ENCODE peak calls at places on chromosome 1, in ten cellular contexts. One of them, this sample, is unnamed.

GRCh38 chr1:90779573-90779972 is 62.5 kb upstream of the BARHL2 start:
- DNase-seq in tibial nerve: no peak
- DNase-seq in A549: no peak
- DNase-seq in fibroblast of lung: no peak
- DNase-seq in HCT116: no peak
- DNase-seq in left ventricle myocardium inferior: no peak
- DNase-seq in psoas muscle: no peak
- DNase-seq in lung: no peak
- DNase-seq in uterus: no peak
- DNase-seq in MM.1S: no peak
- DNase-seq in this sample: no peak

GRCh38 chr1:35454616-35455015 is 102.6 kb downstream of the KIAA0319L start:
- DNase-seq in tibial nerve: no peak
- DNase-seq in A549: no peak
- DNase-seq in uterus: no peak
- DNase-seq in left ventricle myocardium inferior: no peak
- DNase-seq in lung: no peak
- DNase-seq in psoas muscle: no peak
- DNase-seq in MM.1S: no peak
- DNase-seq in HCT116: no peak
- DNase-seq in fibroblast of lung: peak
- DNase-seq in this sample: no peak

GRCh38 chr1:96521994-96522760 is 199.4 kb upstream of the PTBP2 start:
- DNase-seq in A549: peak
- DNase-seq in HCT116: no peak
- DNase-seq in psoas muscle: no peak
- DNase-seq in left ventricle myocardium inferior: no peak
- DNase-seq in tibial nerve: no peak
- DNase-seq in lung: no peak
- DNase-seq in uterus: no peak
- DNase-seq in fibroblast of lung: peak
- DNase-seq in MM.1S: no peak
- DNase-seq in this sample: no peak

GRCh38 chr1:227225715-227226346 is 92.5 kb downstream of the CDC42BPA start:
- DNase-seq in lung: no peak
- DNase-seq in A549: no peak
- DNase-seq in left ventricle myocardium inferior: no peak
- DNase-seq in HCT116: peak
- DNase-seq in MM.1S: no peak
- DNase-seq in uterus: no peak
- DNase-seq in tibial nerve: no peak
- DNase-seq in fibroblast of lung: peak
- DNase-seq in psoas muscle: no peak
- DNase-seq in this sample: no peak

GRCh38 chr1:5393591-5393990 is 598.6 kb downstream of the NPHP4 start:
- DNase-seq in left ventricle myocardium inferior: no peak
- DNase-seq in HCT116: no peak
- DNase-seq in lung: no peak
- DNase-seq in uterus: no peak
- DNase-seq in MM.1S: no peak
- DNase-seq in fibroblast of lung: no peak
- DNase-seq in A549: no peak
- DNase-seq in tibial nerve: no peak
- DNase-seq in psoas muscle: no peak
- DNase-seq in this sample: no peak

GRCh38 chr1:94543893-94544635 is 2.5 kb upstream of the F3 start:
- DNase-seq in lung: no peak
- DNase-seq in left ventricle myocardium inferior: no peak
- DNase-seq in tibial nerve: no peak
- DNase-seq in MM.1S: no peak
- DNase-seq in uterus: no peak
- DNase-seq in HCT116: no peak
- DNase-seq in psoas muscle: no peak
- DNase-seq in fibroblast of lung: peak
- DNase-seq in A549: no peak
- DNase-seq in this sample: no peak

GRCh38 chr1:67892451-67893125 is 59.3 kb upstream of the GNG12 start:
- DNase-seq in MM.1S: no peak
- DNase-seq in HCT116: no peak
- DNase-seq in A549: no peak
- DNase-seq in tibial nerve: no peak
- DNase-seq in fibroblast of lung: peak
- DNase-seq in uterus: no peak
- DNase-seq in lung: no peak
- DNase-seq in left ventricle myocardium inferior: no peak
- DNase-seq in psoas muscle: no peak
- DNase-seq in this sample: no peak

GRCh38 chr1:228001738-228002535 is 4.9 kb upstream of the WNT3A start:
- DNase-seq in psoas muscle: peak
- DNase-seq in uterus: peak
- DNase-seq in lung: no peak
- DNase-seq in fibroblast of lung: no peak
- DNase-seq in tibial nerve: no peak
- DNase-seq in HCT116: no peak
- DNase-seq in A549: no peak
- DNase-seq in left ventricle myocardium inferior: no peak
- DNase-seq in MM.1S: no peak
- DNase-seq in this sample: peak

GRCh38 chr1:33111965-33112364 is 31.0 kb downstream of the AZIN2 start:
- DNase-seq in left ventricle myocardium inferior: no peak
- DNase-seq in lung: no peak
- DNase-seq in MM.1S: peak
- DNase-seq in fibroblast of lung: peak
- DNase-seq in A549: no peak
- DNase-seq in psoas muscle: no peak
- DNase-seq in uterus: no peak
- DNase-seq in HCT116: no peak
- DNase-seq in tibial nerve: no peak
- DNase-seq in this sample: no peak

GRCh38 chr1:210342986-210343780 is 14.5 kb downstream of the HHAT start:
- DNase-seq in uterus: no peak
- DNase-seq in MM.1S: no peak
- DNase-seq in fibroblast of lung: no peak
- DNase-seq in psoas muscle: no peak
- DNase-seq in A549: no peak
- DNase-seq in tibial nerve: no peak
- DNase-seq in left ventricle myocardium inferior: no peak
- DNase-seq in lung: no peak
- DNase-seq in HCT116: no peak
- DNase-seq in this sample: no peak

GRCh38 chr1:116506132-116507004 is 64.5 kb downstream of the CD58 start:
- DNase-seq in psoas muscle: no peak
- DNase-seq in uterus: no peak
- DNase-seq in fibroblast of lung: peak
- DNase-seq in A549: no peak
- DNase-seq in tibial nerve: no peak
- DNase-seq in left ventricle myocardium inferior: no peak
- DNase-seq in MM.1S: no peak
- DNase-seq in HCT116: no peak
- DNase-seq in lung: no peak
- DNase-seq in this sample: no peak

GRCh38 chr1:8360493-8361197 is 42.7 kb downstream of the SLC45A1 start:
- DNase-seq in lung: no peak
- DNase-seq in A549: no peak
- DNase-seq in uterus: peak
- DNase-seq in psoas muscle: peak
- DNase-seq in left ventricle myocardium inferior: no peak
- DNase-seq in HCT116: no peak
- DNase-seq in fibroblast of lung: no peak
- DNase-seq in tibial nerve: no peak
- DNase-seq in MM.1S: no peak
- DNase-seq in this sample: no peak

GRCh38 chr1:248695451-248696132 is 7.0 kb downstream of the OR14I1 start:
- DNase-seq in A549: no peak
- DNase-seq in left ventricle myocardium inferior: no peak
- DNase-seq in MM.1S: no peak
- DNase-seq in HCT116: no peak
- DNase-seq in uterus: no peak
- DNase-seq in psoas muscle: no peak
- DNase-seq in fibroblast of lung: no peak
- DNase-seq in tibial nerve: no peak
- DNase-seq in lung: no peak
- DNase-seq in this sample: no peak

GRCh38 chr1:183470147-183470960 is 1.9 kb upstream of the SMG7 start:
- DNase-seq in psoas muscle: peak
- DNase-seq in lung: peak
- DNase-seq in HCT116: peak
- DNase-seq in fibroblast of lung: peak
- DNase-seq in uterus: peak
- DNase-seq in MM.1S: peak
- DNase-seq in tibial nerve: peak
- DNase-seq in A549: peak
- DNase-seq in left ventricle myocardium inferior: peak
- DNase-seq in this sample: peak

GRCh38 chr1:31531177-31532000 is 44.9 kb upstream of the TINAGL1 start:
- DNase-seq in HCT116: no peak
- DNase-seq in psoas muscle: no peak
- DNase-seq in A549: no peak
- DNase-seq in fibroblast of lung: peak
- DNase-seq in uterus: no peak
- DNase-seq in tibial nerve: no peak
- DNase-seq in left ventricle myocardium inferior: no peak
- DNase-seq in lung: no peak
- DNase-seq in MM.1S: no peak
- DNase-seq in this sample: no peak

GRCh38 chr1:21865943-21866628 is 54.0 kb downstream of the LDLRAD2 start:
- DNase-seq in tibial nerve: no peak
- DNase-seq in uterus: no peak
- DNase-seq in A549: no peak
- DNase-seq in lung: no peak
- DNase-seq in left ventricle myocardium inferior: no peak
- DNase-seq in HCT116: no peak
- DNase-seq in psoas muscle: peak
- DNase-seq in fibroblast of lung: no peak
- DNase-seq in MM.1S: peak
- DNase-seq in this sample: no peak
- TF ChIP-seq CTCF in tibial nerve: no peak
- TF ChIP-seq CTCF in uterus: no peak
- TF ChIP-seq CTCF in A549: no peak
- TF ChIP-seq CTCF in lung: no peak
- TF ChIP-seq CTCF in left ventricle myocardium inferior: no peak
- TF ChIP-seq CTCF in HCT116: no peak
- TF ChIP-seq CTCF in psoas muscle: no peak
- TF ChIP-seq CTCF in fibroblast of lung: no peak
- TF ChIP-seq CTCF in MM.1S: peak
- TF ChIP-seq CTCF in this sample: no peak

GRCh38 chr1:207027921-207028320 is 4.6 kb downstream of the C1orf116 start:
- DNase-seq in lung: no peak
- DNase-seq in fibroblast of lung: no peak
- DNase-seq in left ventricle myocardium inferior: no peak
- DNase-seq in psoas muscle: no peak
- DNase-seq in uterus: no peak
- DNase-seq in MM.1S: no peak
- DNase-seq in tibial nerve: no peak
- DNase-seq in A549: no peak
- DNase-seq in HCT116: no peak
- DNase-seq in this sample: no peak
- H3K27ac ChIP-seq in lung: peak
- H3K27ac ChIP-seq in fibroblast of lung: no peak
- H3K27ac ChIP-seq in left ventricle myocardium inferior: peak
- H3K27ac ChIP-seq in psoas muscle: no peak
- H3K27ac ChIP-seq in uterus: no peak
- H3K27ac ChIP-seq in MM.1S: no peak
- H3K27ac ChIP-seq in tibial nerve: no peak
- H3K27ac ChIP-seq in A549: peak
- H3K27ac ChIP-seq in HCT116: peak
- H3K27ac ChIP-seq in this sample: no peak

GRCh38 chr1:156626079-156626438 is 6.8 kb downstream of the HAPLN2 start:
- DNase-seq in uterus: no peak
- DNase-seq in lung: no peak
- DNase-seq in tibial nerve: no peak
- DNase-seq in fibroblast of lung: no peak
- DNase-seq in MM.1S: no peak
- DNase-seq in HCT116: no peak
- DNase-seq in A549: no peak
- DNase-seq in psoas muscle: no peak
- DNase-seq in left ventricle myocardium inferior: no peak
- DNase-seq in this sample: no peak
- TF ChIP-seq CTCF in uterus: no peak
- TF ChIP-seq CTCF in lung: no peak
- TF ChIP-seq CTCF in tibial nerve: no peak
- TF ChIP-seq CTCF in fibroblast of lung: no peak
- TF ChIP-seq CTCF in MM.1S: no peak
- TF ChIP-seq CTCF in HCT116: no peak
- TF ChIP-seq CTCF in A549: no peak
- TF ChIP-seq CTCF in psoas muscle: no peak
- TF ChIP-seq CTCF in left ventricle myocardium inferior: no peak
- TF ChIP-seq CTCF in this sample: no peak

GRCh38 chr1:175129182-175129581 is 61.5 kb downstream of the TNN start:
- DNase-seq in lung: no peak
- DNase-seq in uterus: no peak
- DNase-seq in left ventricle myocardium inferior: no peak
- DNase-seq in tibial nerve: no peak
- DNase-seq in fibroblast of lung: peak
- DNase-seq in MM.1S: no peak
- DNase-seq in HCT116: no peak
- DNase-seq in psoas muscle: no peak
- DNase-seq in A549: no peak
- DNase-seq in this sample: no peak

GRCh38 chr1:175129644-175129996 is 62.0 kb downstream of the TNN start:
- DNase-seq in HCT116: no peak
- DNase-seq in MM.1S: no peak
- DNase-seq in A549: no peak
- DNase-seq in fibroblast of lung: no peak
- DNase-seq in tibial nerve: no peak
- DNase-seq in left ventricle myocardium inferior: no peak
- DNase-seq in psoas muscle: no peak
- DNase-seq in lung: no peak
- DNase-seq in uterus: no peak
- DNase-seq in this sample: no peak

GRCh38 chr1:175126347-175126746 is 58.7 kb downstream of the TNN start:
- DNase-seq in psoas muscle: no peak
- DNase-seq in MM.1S: no peak
- DNase-seq in left ventricle myocardium inferior: no peak
- DNase-seq in HCT116: no peak
- DNase-seq in lung: no peak
- DNase-seq in uterus: no peak
- DNase-seq in A549: no peak
- DNase-seq in tibial nerve: no peak
- DNase-seq in fibroblast of lung: peak
- DNase-seq in this sample: no peak

GRCh38 chr1:175128523-175128922 is 60.9 kb downstream of the TNN start:
- DNase-seq in tibial nerve: no peak
- DNase-seq in MM.1S: no peak
- DNase-seq in fibroblast of lung: no peak
- DNase-seq in A549: no peak
- DNase-seq in uterus: no peak
- DNase-seq in lung: no peak
- DNase-seq in HCT116: no peak
- DNase-seq in left ventricle myocardium inferior: no peak
- DNase-seq in psoas muscle: no peak
- DNase-seq in this sample: no peak

DNA sequence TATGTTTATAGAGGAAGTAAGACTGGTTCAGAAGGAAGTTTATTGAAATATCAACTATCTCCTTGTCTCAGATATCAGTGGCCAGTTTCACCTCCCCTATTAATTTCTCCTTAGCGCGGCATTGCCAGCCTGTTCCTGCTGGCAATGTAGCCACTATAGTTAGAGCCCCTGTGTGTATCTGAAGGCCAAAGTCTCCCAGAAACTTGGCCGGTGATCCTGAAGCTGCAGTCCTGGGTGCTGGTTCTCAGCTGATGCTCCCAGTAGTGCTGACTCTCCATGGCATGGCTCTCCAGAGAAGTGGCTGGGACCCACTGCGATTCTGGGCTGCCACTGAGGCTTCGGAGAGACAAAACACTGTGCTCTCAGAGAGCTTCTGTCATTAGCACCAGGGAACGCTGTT is 59.9 kb downstream of the TNN start:
- DNase-seq in fibroblast of lung: no peak
- DNase-seq in MM.1S: no peak
- DNase-seq in left ventricle myocardium inferior: no peak
- DNase-seq in A549: no peak
- DNase-seq in psoas muscle: no peak
- DNase-seq in HCT116: no peak
- DNase-seq in uterus: no peak
- DNase-seq in lung: no peak
- DNase-seq in tibial nerve: no peak
- DNase-seq in this sample: no peak
- H3K27ac ChIP-seq in fibroblast of lung: no peak
- H3K27ac ChIP-seq in MM.1S: no peak
- H3K27ac ChIP-seq in left ventricle myocardium inferior: peak
- H3K27ac ChIP-seq in A549: no peak
- H3K27ac ChIP-seq in psoas muscle: no peak
- H3K27ac ChIP-seq in HCT116: no peak
- H3K27ac ChIP-seq in uterus: no peak
- H3K27ac ChIP-seq in lung: peak
- H3K27ac ChIP-seq in tibial nerve: no peak
- H3K27ac ChIP-seq in this sample: no peak

This sample was measured in dorsolateral prefrontal cortex.